ENCODE peak calls at places on chromosomes 11 and 22, in seven cellular contexts. M is esophagus muscularis mucosa, S is Panc1, R is right lobe of liver, B is adipocyte, U is prostate gland, C is adrenal gland. J is an unnamed sample. For H3K9me3, the result is how much of the 10 kb centered on the place peaks cover.

GRCh38 chr11:34203377-34203801 is 98.0 kb downstream of the NAT10 start:
- DNase-seq in U (no peak), M (no peak), S (no peak), R (no peak), C (no peak), B (no peak), J (no peak)

GRCh38 chr11:11764428-11764803 is 77.4 kb upstream of the USP47 start:
- DNase-seq in R (no peak), U (no peak), S (no peak), M (no peak), C (no peak), B (no peak), J (no peak)

GRCh38 chr22:29716814-29717213 is 3.0 kb upstream of the CABP7 start:
- DNase-seq in M (no peak), U (peak), S (no peak), C (peak), R (peak), B (peak), J (peak)

GRCh38 chr22:44669725-44670027 is 32.3 kb upstream of the PRR5 start:
- DNase-seq in B (peak), U (no peak), S (no peak), M (no peak), R (no peak), C (no peak), J (no peak)

GRCh38 chr11:76688146-76688545 is 17.6 kb upstream of the LRRC32 start:
- DNase-seq in B (no peak), S (no peak), U (no peak), R (no peak), C (no peak), M (no peak), J (no peak)

GRCh38 chr11:60960405-60960804 is 8.4 kb upstream of the SLC15A3 start:
- DNase-seq in S (no peak), M (no peak), U (no peak), R (no peak), B (no peak), C (no peak), J (no peak)

GRCh38 chr22:19891350-19892248 is 36.9 kb upstream of the GNB1L start:
- DNase-seq in M (no peak), U (no peak), S (no peak), B (peak), C (no peak), R (no peak), J (peak)

GRCh38 chr11:130634981-130635473 is 186.6 kb downstream of the ADAMTS15 start:
- DNase-seq in M (no peak), R (no peak), C (no peak), U (no peak), B (peak), S (peak), J (peak)

GRCh38 chr11:77865805-77866204 is 44.9 kb downstream of the AAMDC start:
- DNase-seq in C (no peak), M (no peak), R (no peak), U (no peak), B (peak), S (no peak), J (no peak)

GRCh38 chr22:17388235-17388634 is 19.0 kb downstream of the CECR2 start:
- DNase-seq in R (no peak), B (no peak), S (no peak), M (no peak), U (no peak), C (no peak), J (no peak)

GRCh38 chr11:112795142-112795815 is 165.9 kb upstream of the NCAM1 start:
- DNase-seq in M (no peak), S (peak), C (no peak), B (no peak), U (no peak), R (no peak), J (peak)

GRCh38 chr11:44572884-44573283 is 7.4 kb downstream of the CD82 start:
- DNase-seq in S (no peak), R (no peak), M (no peak), U (no peak), B (no peak), C (no peak), J (no peak)

GRCh38 chr22:45496451-45496941 is 6.2 kb upstream of the FBLN1 start:
- DNase-seq in S (no peak), M (no peak), R (no peak), B (no peak), C (peak), U (no peak), J (no peak)

GRCh38 chr11:128563942-128564641 is 23.3 kb downstream of the ETS1 start:
- DNase-seq in S (no peak), M (no peak), U (no peak), R (no peak), B (no peak), C (no peak), J (no peak)

GRCh38 chr11:1883342-1884122 is 8.2 kb downstream of the PRR33 start:
- DNase-seq in C (no peak), M (no peak), R (no peak), B (no peak), S (no peak), U (no peak), J (no peak)

GRCh38 chr11:86678823-86679222 is 6.4 kb upstream of the ME3 start:
- DNase-seq in M (no peak), B (peak), R (no peak), S (no peak), C (no peak), U (no peak), J (no peak)

GRCh38 chr22:32985899-32986772 is 72.0 kb downstream of the SYN3 start:
- DNase-seq in R (peak), B (peak), C (peak), M (no peak), S (peak), U (peak), J (peak)

GRCh38 chr22:37195921-37196320 is 7.9 kb upstream of the C1QTNF6 start:
- DNase-seq in M (no peak), U (no peak), S (no peak), B (no peak), R (no peak), C (peak), J (peak)

GRCh38 chr11:80297808-80298460 is 857.1 kb upstream of the TENM4 start:
- DNase-seq in R (no peak), B (peak), S (peak), M (no peak), U (no peak), C (no peak), J (peak)

GRCh38 chr11:122170815-122171475 is 54.9 kb upstream of the BLID start:
- DNase-seq in M (no peak), C (no peak), S (no peak), B (no peak), U (no peak), R (no peak), J (peak)

GRCh38 chr11:126339866-126340434 is 15.5 kb upstream of the ST3GAL4 start:
- DNase-seq in U (no peak), B (no peak), S (no peak), R (peak), M (no peak), C (peak), J (no peak)

GRCh38 chr11:130937051-130937450 is 20.8 kb upstream of the SNX19 start:
- DNase-seq in M (no peak), B (peak), R (no peak), U (no peak), C (no peak), S (no peak), J (no peak)

GRCh38 chr22:32333769-32334639 is 23.7 kb upstream of the RFPL3 start:
- DNase-seq in S (no peak), U (no peak), C (no peak), R (no peak), M (no peak), B (no peak), J (no peak)

GRCh38 chr11:77190331-77191075 is 62.5 kb downstream of the MYO7A start:
- DNase-seq in S (no peak), R (no peak), C (no peak), M (no peak), U (no peak), B (no peak), J (no peak)

GRCh38 chr22:46425011-46425410 is 89.5 kb downstream of the TRMU start:
- DNase-seq in U (no peak), R (no peak), M (no peak), B (peak), S (no peak), C (no peak), J (no peak)

GRCh38 chr11:82465481-82465880 is 268.2 kb downstream of the FAM181B start:
- DNase-seq in C (no peak), B (no peak), R (no peak), M (no peak), S (no peak), U (no peak), J (no peak)

GRCh38 chr11:95341246-95341645 is 110.2 kb upstream of the SESN3 start:
- DNase-seq in R (no peak), C (no peak), B (no peak), S (no peak), M (peak), U (no peak), J (peak)

GRCh38 chr22:44205713-44206645 is 25.3 kb downstream of the PARVG start:
- DNase-seq in C (peak), U (no peak), S (no peak), R (no peak), M (no peak), B (no peak), J (no peak)

GRCh38 chr11:41047229-41047628 is 412.2 kb downstream of the LRRC4C start:
- DNase-seq in U (no peak), R (no peak), S (no peak), M (no peak), C (no peak), B (no peak), J (no peak)
- H3K9me3 ChIP-seq in U (under half), R (under half), S (under half), M (under half), C (under half), B (under half), J (under half)

GRCh38 chr22:49211176-49211575 is 616.5 kb downstream of the BRD1 start:
- DNase-seq in C (peak), M (no peak), B (no peak), R (peak), S (no peak), U (no peak), J (no peak)
- H3K9me3 ChIP-seq in C (under half), M (under half), B (under half), R (under half), S (under half), U (under half), J (under half)

GRCh38 chr11:32070707-32071106 is 20.2 kb upstream of the RCN1 start:
- DNase-seq in M (no peak), C (no peak), S (no peak), B (no peak), R (no peak), U (no peak), J (no peak)
- H3K9me3 ChIP-seq in M (under half), C (under half), S (under half), B (under half), R (under half), U (under half), J (under half)

GRCh38 chr11:91792779-91793262 is 431.8 kb upstream of the FAT3 start:
- DNase-seq in S (no peak), B (no peak), C (no peak), U (no peak), R (no peak), M (no peak), J (no peak)
- H3K9me3 ChIP-seq in S (under half), B (under half), C (under half), U (under half), R (under half), M (under half), J (under half)

GRCh38 chr22:47665151-47665550 is 902.7 kb downstream of the TBC1D22A start:
- DNase-seq in M (no peak), S (no peak), B (no peak), C (no peak), U (no peak), R (no peak), J (no peak)
- H3K9me3 ChIP-seq in M (under half), S (under half), B (under half), C (under half), U (under half), R (under half), J (under half)

GRCh38 chr22:48090332-48090672 is 1327.9 kb downstream of the TBC1D22A start:
- DNase-seq in M (no peak), U (no peak), S (no peak), B (no peak), C (no peak), R (no peak), J (no peak)

GRCh38 chr22:48089601-48090331 is 1327.3 kb downstream of the TBC1D22A start:
- DNase-seq in B (peak), M (no peak), U (peak), R (no peak), S (no peak), C (peak), J (peak)

GRCh38 chr22:48088926-48089536 is 1326.6 kb downstream of the TBC1D22A start:
- DNase-seq in U (no peak), B (no peak), C (no peak), M (no peak), R (no peak), S (no peak), J (peak)

GRCh38 chr22:48091656-48092223 is 1329.3 kb downstream of the TBC1D22A start:
- DNase-seq in U (no peak), B (no peak), S (no peak), C (no peak), M (no peak), R (no peak), J (no peak)

DNA sequence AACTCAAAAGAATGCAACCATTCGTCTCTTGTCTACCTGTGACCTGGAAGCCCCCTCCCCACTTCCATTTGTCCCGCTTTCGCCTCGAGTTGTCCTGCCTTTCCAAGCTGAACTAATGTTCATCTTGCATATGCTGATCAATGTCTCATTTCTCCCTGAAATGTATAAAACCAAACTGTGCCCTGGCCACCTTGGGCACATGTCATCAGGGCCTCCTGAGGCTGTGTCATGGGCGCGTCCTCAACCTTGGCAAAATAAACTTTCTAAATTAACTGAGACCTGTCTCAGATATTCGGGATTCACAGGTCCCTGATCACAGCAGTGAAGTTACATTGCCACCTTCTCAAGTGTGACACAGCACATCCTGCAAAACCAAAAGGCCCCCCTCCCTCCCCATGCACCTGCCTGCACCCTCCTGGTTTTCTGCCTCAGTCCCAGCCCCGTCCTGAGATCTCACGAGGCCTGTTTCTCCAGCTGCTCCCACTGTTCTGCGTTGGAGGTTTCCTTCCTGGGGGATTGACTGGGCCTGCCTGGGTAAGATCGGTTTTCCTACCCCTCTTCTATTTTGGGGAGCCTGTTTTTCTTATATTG is 1328.7 kb downstream of the TBC1D22A start:
- DNase-seq in R (no peak), U (no peak), M (no peak), C (no peak), S (no peak), B (no peak), J (no peak)
- H3K9me3 ChIP-seq in R (under half), U (under half), M (under half), C (under half), S (under half), B (under half), J (under half)

DNA sequence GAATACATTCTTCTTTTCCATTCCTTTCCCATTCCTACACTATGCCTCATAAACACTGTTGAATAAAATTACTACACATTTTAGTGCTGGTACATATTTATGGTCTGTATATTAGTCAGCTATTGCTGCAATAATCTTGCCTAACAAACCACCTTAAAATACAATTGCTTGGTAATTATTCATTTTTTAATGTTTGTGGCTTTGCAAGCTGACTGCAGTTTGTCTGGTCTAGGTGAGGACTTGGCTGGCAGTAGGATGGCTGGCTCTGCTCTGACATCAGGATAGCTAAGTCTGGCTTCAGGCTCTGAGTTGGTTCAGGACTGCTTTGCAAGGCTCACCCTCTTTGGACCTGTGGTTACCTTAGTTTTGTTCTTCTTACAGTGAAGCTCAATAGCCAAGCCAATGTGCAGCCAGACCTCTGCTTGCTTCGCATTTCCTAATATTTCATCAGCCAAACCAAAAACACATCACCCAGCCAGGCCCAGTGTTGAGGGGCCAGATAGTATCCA is 913.4 kb upstream of the RAG2 start:
- DNase-seq in M (no peak), U (no peak), B (peak), C (no peak), R (no peak), S (no peak), J (no peak)
- H3K9me3 ChIP-seq in M (under half), U (under half), B (under half), C (under half), R (under half), S (under half), J (under half)

GRCh38 chr11:74870485-74870884 is 78.4 kb downstream of the XRRA1 start:
- DNase-seq in B (peak), C (no peak), U (no peak), R (no peak), S (no peak), M (no peak), J (no peak)

GRCh38 chr11:74871037-74871436 is 77.9 kb downstream of the XRRA1 start:
- DNase-seq in S (no peak), B (no peak), C (no peak), M (no peak), R (no peak), U (no peak), J (no peak)

GRCh38 chr11:74863410-74863809 is 85.5 kb downstream of the XRRA1 start:
- DNase-seq in U (no peak), C (no peak), R (no peak), B (no peak), S (no peak), M (no peak), J (no peak)

GRCh38 chr11:74860743-74861142 is 88.1 kb downstream of the XRRA1 start:
- DNase-seq in R (no peak), B (no peak), C (no peak), S (no peak), M (no peak), U (no peak), J (no peak)

GRCh38 chr11:74866557-74866956 is 82.3 kb downstream of the XRRA1 start:
- DNase-seq in M (no peak), R (no peak), B (no peak), C (no peak), U (no peak), S (no peak), J (no peak)
- H3K9me3 ChIP-seq in M (half or more), R (under half), B (half or more), C (under half), U (under half), S (under half), J (half or more)

DNA sequence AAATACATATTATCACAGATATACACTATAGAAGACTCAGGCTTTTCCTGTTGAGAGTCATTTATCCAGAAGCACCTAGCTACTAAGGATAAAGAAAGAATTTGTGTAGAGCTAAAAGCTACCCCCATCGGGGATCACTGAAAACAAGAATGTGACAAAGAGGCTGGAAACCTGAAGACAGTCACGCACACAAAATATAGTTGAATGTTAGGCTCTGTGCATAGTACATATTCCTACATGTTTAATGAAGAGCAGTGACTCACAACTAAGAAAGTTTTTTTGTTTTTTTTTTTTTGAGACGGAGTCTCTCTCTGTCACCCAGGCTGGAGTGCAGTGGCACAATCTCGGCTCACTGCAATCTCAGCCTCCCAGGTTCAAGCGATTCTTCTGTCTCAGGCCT is 8.4 kb downstream of the OR10V1 start:
- DNase-seq in C (no peak), B (peak), M (no peak), S (no peak), R (no peak), U (no peak), J (no peak)
- H3K9me3 ChIP-seq in C (under half), B (under half), M (under half), S (under half), R (under half), U (under half), J (under half)

GRCh38 chr22:47933891-47934290 is 1171.4 kb downstream of the TBC1D22A start:
- DNase-seq in R (no peak), M (no peak), B (no peak), C (no peak), S (no peak), U (no peak), J (no peak)
- H3K9me3 ChIP-seq in R (under half), M (under half), B (under half), C (under half), S (under half), U (under half), J (under half)